ENCODE peak calls at places on chromosomes 4 and X, in five cellular contexts. T, V, A, J and O are unnamed samples.

GRCh38 chr4:95627004-95627403 is 78.2 kb upstream of the UNC5C start:
- DNase-seq in T (no peak), V (no peak), A (peak), J (no peak), O (peak)

GRCh38 chr4:108303488-108304177 is 134.9 kb upstream of the LEF1 start:
- DNase-seq in T (no peak), V (no peak), A (peak), J (no peak), O (peak)

GRCh38 chrX:139559383-139560042 is 29.0 kb downstream of the F9 start:
- DNase-seq in T (peak), V (no peak), A (peak), J (peak), O (peak)

GRCh38 chr4:140238353-140239041 is 84.5 kb upstream of the MAML3 start:
- DNase-seq in T (peak), V (peak), A (peak), J (no peak), O (peak)

GRCh38 chr4:5711479-5712184 is 631 bp downstream of the EVC start:
- DNase-seq in T (peak), V (peak), A (peak), J (peak), O (peak)

GRCh38 chr4:185112104-185112503 is 31.0 kb upstream of the SLC25A4 start:
- DNase-seq in T (no peak), V (peak), A (peak), J (peak), O (peak)

GRCh38 chr4:81069706-81070331 is 39.3 kb downstream of the BMP3 start:
- DNase-seq in T (peak), V (peak), A (peak), J (peak), O (peak)

GRCh38 chr4:122163767-122164166 is 11.6 kb downstream of the BLTP1 start:
- DNase-seq in T (no peak), V (no peak), A (no peak), J (no peak), O (no peak)

GRCh38 chrX:102712967-102713677 is 874 bp downstream of the GPRASP2 start:
- DNase-seq in T (peak), V (peak), A (peak), J (peak), O (peak)

GRCh38 chr4:113060853-113061252 is 11.4 kb downstream of the ANK2 start:
- DNase-seq in T (no peak), V (no peak), A (no peak), J (no peak), O (no peak)

GRCh38 chrX:13223868-13224555 is 95.8 kb downstream of the ATXN3L start:
- DNase-seq in T (no peak), V (no peak), A (peak), J (no peak), O (peak)

GRCh38 chr4:105808459-105809041 is 86.7 kb upstream of the NPNT start:
- DNase-seq in T (no peak), V (no peak), A (peak), J (no peak), O (peak)

GRCh38 chr4:4477796-4478195 is 64.1 kb downstream of the STX18 start:
- DNase-seq in T (no peak), V (no peak), A (no peak), J (no peak), O (no peak)

GRCh38 chr4:4481394-4482000 is 60.4 kb downstream of the STX18 start:
- DNase-seq in T (no peak), V (no peak), A (no peak), J (no peak), O (no peak)

GRCh38 chr4:4480205-4480604 is 61.6 kb downstream of the STX18 start:
- DNase-seq in T (no peak), V (no peak), A (no peak), J (no peak), O (no peak)

GRCh38 chr4:4479366-4479765 is 62.5 kb downstream of the STX18 start:
- DNase-seq in T (no peak), V (no peak), A (no peak), J (no peak), O (no peak)

DNA sequence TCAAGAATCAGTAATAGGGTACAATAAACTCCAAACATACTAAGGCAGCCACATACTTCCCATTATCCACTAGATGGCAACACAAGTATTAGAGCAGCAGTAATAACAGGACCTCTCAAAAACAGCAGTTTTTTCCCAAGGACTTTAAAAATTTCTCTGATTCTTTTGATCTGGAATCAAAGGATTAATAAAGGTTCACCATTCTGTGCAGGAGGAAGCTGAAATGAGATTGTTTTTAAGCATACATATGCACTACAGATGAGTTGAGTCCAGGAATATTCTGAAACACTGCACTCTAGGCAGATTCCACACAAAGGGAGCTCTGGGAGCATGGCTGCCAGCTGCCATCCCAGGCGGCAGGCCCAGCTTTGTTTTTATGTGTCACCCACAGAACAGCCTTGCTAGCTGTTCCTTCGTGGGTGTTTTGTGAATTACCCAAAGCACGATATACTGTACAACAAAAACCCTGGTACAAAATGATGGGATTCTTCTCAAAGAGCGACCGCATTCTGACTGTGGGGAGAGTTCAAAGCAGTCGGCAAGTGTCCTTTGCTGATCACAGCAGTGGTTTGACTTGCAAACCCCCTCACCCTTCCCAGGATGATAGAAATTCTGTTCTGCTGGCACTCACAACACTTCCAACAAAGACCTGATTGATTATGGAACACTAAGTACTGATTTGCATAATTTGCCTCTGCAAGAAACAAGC is 61.0 kb downstream of the STX18 start:
- DNase-seq in T (no peak), V (no peak), A (no peak), J (no peak), O (no peak)
- TF ChIP-seq CTCF in T (peak), V (peak), A (peak), J (no peak), O (peak)

GRCh38 chr4:152099555-152099954 is 338.7 kb upstream of the GATB start:
- DNase-seq in T (no peak), V (no peak), A (no peak), J (no peak), O (no peak)
- TF ChIP-seq CTCF in T (no peak), V (no peak), A (peak), J (no peak), O (no peak)

GRCh38 chr4:40323866-40324265 is 11.3 kb upstream of the CHRNA9 start:
- DNase-seq in T (no peak), V (no peak), A (no peak), J (no peak), O (no peak)

GRCh38 chr4:40328383-40328782 is 6.8 kb upstream of the CHRNA9 start:
- DNase-seq in T (no peak), V (no peak), A (no peak), J (no peak), O (no peak)

GRCh38 chr4:40322853-40323252 is 12.3 kb upstream of the CHRNA9 start:
- DNase-seq in T (no peak), V (no peak), A (no peak), J (no peak), O (no peak)

GRCh38 chr4:40327340-40327739 is 7.8 kb upstream of the CHRNA9 start:
- DNase-seq in T (no peak), V (no peak), A (no peak), J (no peak), O (no peak)

DNA sequence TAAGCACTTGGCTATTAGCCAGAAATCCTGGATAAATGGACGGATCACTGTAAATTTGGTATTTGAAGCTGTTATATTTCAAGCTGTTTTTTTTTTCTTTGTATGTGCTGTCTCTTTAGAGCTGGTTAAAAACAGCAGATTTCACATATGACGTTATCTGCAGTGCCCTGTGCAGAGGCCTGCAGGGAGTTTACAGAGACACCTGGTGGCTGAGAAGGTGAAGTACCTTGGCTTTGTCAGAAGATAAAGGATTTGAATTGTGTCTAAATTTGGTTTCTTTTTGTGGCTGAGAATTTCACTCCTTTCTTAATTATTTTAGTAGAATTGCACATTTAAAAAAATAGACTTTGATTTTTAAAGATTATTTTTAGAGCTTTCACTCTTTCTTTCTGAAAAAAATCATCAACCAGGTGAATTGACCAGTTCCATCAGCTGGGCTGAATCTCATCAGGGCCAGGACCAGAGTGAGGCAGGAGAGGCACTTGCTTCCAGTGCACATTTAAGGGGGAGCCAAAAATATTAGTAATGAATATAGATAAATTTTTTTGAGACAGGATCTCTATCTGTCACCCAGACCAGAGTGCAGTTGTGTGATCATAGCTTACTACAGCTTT is 9.6 kb upstream of the CHRNA9 start:
- DNase-seq in T (peak), V (no peak), A (peak), J (peak), O (peak)
- TF ChIP-seq CTCF in T (peak), V (peak), A (peak), J (peak), O (peak)

DNA sequence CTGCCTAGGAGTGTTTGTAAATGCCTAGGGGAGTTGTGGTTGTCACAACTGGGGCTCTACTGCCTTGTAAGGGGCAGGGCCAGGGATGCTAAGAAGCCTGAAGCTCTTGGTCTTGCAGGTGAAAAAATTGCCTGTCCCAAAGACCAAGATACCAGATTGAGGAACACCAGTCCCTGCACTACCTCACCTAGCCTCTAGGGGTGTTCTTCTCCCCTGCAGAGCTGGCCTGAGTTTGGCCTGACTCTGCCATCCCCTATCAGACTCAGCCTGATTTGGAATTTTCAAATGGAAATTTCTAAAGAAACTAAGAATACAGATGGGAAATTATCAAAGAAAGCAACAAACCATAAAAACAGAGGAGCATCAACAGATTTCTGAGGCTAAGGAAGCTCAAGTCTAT is 90.4 kb downstream of the ZC4H2 start:
- DNase-seq in T (peak), V (no peak), A (no peak), J (peak), O (no peak)
- TF ChIP-seq CTCF in T (peak), V (peak), A (peak), J (peak), O (peak)

GRCh38 chr4:55546633-55547460 is at the start of gene CLOCK:
- DNase-seq in T (peak), V (peak), A (peak), J (peak), O (peak)

GRCh38 chr4:55545133-55545532 is 1.6 kb downstream of the CLOCK start:
- DNase-seq in T (no peak), V (no peak), A (no peak), J (no peak), O (peak)

GRCh38 chr4:55545681-55546632 is 752 bp downstream of the CLOCK start:
- DNase-seq in T (peak), V (peak), A (peak), J (peak), O (peak)

GRCh38 chr4:55547918-55548317 is 1.2 kb upstream of the CLOCK start:
- DNase-seq in T (no peak), V (no peak), A (no peak), J (no peak), O (no peak)

GRCh38 chr4:55547461-55547770 is 707 bp upstream of the CLOCK start:
- DNase-seq in T (peak), V (no peak), A (peak), J (no peak), O (no peak)
- TF ChIP-seq CTCF in T (no peak), V (no peak), A (no peak), J (no peak), O (no peak)

GRCh38 chr4:164027805-164028204 is 533.3 kb downstream of the TMA16 start:
- DNase-seq in T (no peak), V (no peak), A (no peak), J (no peak), O (no peak)

GRCh38 chr4:164021947-164022346 is 527.5 kb downstream of the TMA16 start:
- DNase-seq in T (no peak), V (no peak), A (no peak), J (no peak), O (no peak)

GRCh38 chr4:164023214-164023613 is 528.7 kb downstream of the TMA16 start:
- DNase-seq in T (no peak), V (no peak), A (no peak), J (no peak), O (no peak)
- TF ChIP-seq CTCF in T (no peak), V (no peak), A (peak), J (no peak), O (no peak)

GRCh38 chr4:117700111-117700892 is 334.0 kb upstream of the NDST3 start:
- DNase-seq in T (no peak), V (no peak), A (no peak), J (no peak), O (peak)
- TF ChIP-seq CTCF in T (peak), V (no peak), A (peak), J (peak), O (peak)

DNA sequence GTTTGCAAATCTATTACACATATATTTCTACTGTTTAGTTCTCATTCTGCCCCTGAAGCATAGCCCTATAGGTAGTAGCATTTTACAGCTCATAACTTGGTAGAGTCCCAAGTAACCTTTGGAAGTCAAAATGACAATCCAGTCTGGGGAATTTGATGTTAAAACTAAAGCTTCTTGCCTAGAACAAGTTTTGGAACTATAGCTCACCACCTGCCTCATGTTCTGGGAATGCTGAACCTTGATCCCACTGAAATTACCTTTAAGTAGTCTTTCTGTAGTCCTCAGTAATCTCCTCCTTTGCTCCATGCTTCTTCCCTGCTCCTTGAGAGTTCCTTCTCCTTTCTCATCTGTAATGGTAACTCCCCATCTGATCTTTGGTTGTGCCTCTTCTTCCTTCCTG is 8.5 kb downstream of the UGT8 start:
- DNase-seq in T (no peak), V (no peak), A (no peak), J (no peak), O (no peak)
- TF ChIP-seq CTCF in T (no peak), V (no peak), A (no peak), J (no peak), O (no peak)

GRCh38 chr4:93199492-93199891 is 629.1 kb upstream of the ATOH1 start:
- DNase-seq in T (peak), V (no peak), A (peak), J (peak), O (peak)
- TF ChIP-seq CTCF in T (peak), V (peak), A (peak), J (peak), O (peak)

GRCh38 chr4:70838972-70839536 is 636 bp downstream of the GRSF1 start:
- DNase-seq in T (peak), V (peak), A (peak), J (peak), O (peak)
- TF ChIP-seq CTCF in T (no peak), V (no peak), A (no peak), J (no peak), O (no peak)